ENCODE peak calls at places on chromosomes 2 and 18, in six cellular contexts. T is psoas muscle, U is right cardiac atrium, G is NT2/D1, X is fibroblast of pulmonary artery, L is GM12864. S is an unnamed sample.

GRCh38 chr2:160241251-160242137 is 41.4 kb upstream of the ITGB6 start:
- DNase-seq in L (no peak), G (no peak), U (no peak), T (peak), X (peak), S (peak)

GRCh38 chr18:78915446-78916008 is 64.1 kb upstream of the SALL3 start:
- DNase-seq in U (no peak), X (no peak), L (no peak), G (no peak), T (no peak), S (no peak)

GRCh38 chr2:239068411-239068810 is 220.5 kb downstream of the TWIST2 start:
- DNase-seq in U (no peak), X (no peak), T (peak), L (no peak), G (no peak), S (no peak)

GRCh38 chr18:36295880-36296301 is 1.6 kb upstream of the FHOD3 start:
- DNase-seq in X (no peak), T (no peak), G (no peak), L (no peak), U (peak), S (no peak)

GRCh38 chr2:112150447-112150846 is 12.3 kb downstream of the FBLN7 start:
- DNase-seq in G (peak), T (no peak), X (peak), L (no peak), U (no peak), S (peak)

GRCh38 chr18:51425475-51425874 is 228.0 kb upstream of the MEX3C start:
- DNase-seq in U (no peak), L (peak), G (no peak), X (no peak), T (no peak), S (no peak)

GRCh38 chr2:136281281-136282117 is 163.6 kb upstream of the CXCR4 start:
- DNase-seq in X (no peak), G (no peak), L (no peak), U (no peak), T (no peak), S (no peak)

GRCh38 chr2:75560022-75560767 is 544 bp downstream of the EVA1A start:
- DNase-seq in T (no peak), U (no peak), X (peak), L (no peak), G (no peak), S (peak)

GRCh38 chr18:50398947-50399346 is 24.1 kb downstream of the SKA1 start:
- DNase-seq in T (no peak), X (no peak), G (peak), U (no peak), L (no peak), S (no peak)

DNA sequence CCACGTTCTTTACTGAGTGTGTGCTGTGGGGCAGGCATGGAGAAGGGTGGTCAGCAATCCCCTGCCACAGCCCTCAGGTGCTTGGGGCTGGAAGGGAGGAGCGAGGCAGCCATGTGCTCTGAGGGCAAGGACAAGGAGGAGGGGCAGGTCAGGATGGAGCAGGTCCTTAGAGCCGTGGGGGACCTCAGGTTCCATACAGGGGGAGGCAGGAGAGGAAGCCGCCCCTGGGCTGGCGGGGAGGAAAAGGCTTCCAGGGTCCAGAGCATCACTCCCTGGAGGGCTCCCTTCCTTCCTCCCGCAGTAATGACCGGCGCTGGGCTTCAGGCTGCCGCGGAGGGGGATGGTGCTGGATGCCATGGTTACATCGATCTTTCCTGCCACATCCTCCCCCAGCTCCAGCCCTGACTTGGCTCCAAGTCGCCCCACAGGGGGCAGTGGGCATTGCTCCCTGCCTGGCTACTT is 6.6 kb downstream of the GAREM2 start:
- DNase-seq in X (no peak), T (no peak), L (no peak), U (no peak), G (peak), S (no peak)
- H3K4me3 ChIP-seq in X (no peak), T (peak), L (no peak), U (peak), G (peak), S (peak)

DNA sequence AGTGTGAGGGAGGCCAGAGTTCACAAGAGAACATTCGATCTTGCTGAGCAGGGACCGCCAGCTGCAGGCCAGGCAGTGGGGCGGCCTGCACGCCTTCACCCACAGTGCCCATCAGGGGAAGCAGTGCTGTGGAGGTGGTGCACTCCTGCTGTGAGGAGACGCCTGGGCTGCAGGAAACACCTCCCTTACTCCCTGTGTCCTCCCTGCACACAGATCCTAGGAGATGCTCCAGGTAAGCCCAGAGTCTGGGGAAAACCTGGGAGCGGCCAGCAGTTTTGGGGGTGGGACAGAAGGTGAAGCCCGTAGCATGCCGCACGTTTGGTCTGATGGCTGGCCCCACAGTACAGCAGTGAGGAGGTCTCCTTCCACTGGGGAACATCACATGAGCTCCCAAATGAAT is 180.8 kb upstream of the RAB6C start:
- DNase-seq in X (no peak), U (no peak), G (no peak), L (no peak), T (no peak), S (no peak)
- H3K4me3 ChIP-seq in X (no peak), U (no peak), G (no peak), L (no peak), T (no peak), S (no peak)

GRCh38 chr18:22560283-22560627 is 142.5 kb upstream of the CTAGE1 start:
- DNase-seq in G (no peak), U (no peak), L (no peak), X (no peak), T (no peak), S (no peak)

GRCh38 chr18:22557160-22557941 is 139.6 kb upstream of the CTAGE1 start:
- DNase-seq in U (no peak), G (no peak), T (no peak), X (peak), L (no peak), S (no peak)

GRCh38 chr18:22559414-22560282 is 141.9 kb upstream of the CTAGE1 start:
- DNase-seq in X (peak), L (no peak), G (no peak), T (peak), U (peak), S (peak)

GRCh38 chr18:22560797-22561196 is 143.1 kb upstream of the CTAGE1 start:
- DNase-seq in L (no peak), X (no peak), T (no peak), G (no peak), U (no peak), S (no peak)

GRCh38 chr18:22558945-22559385 is 141.2 kb upstream of the CTAGE1 start:
- DNase-seq in X (peak), L (no peak), T (peak), G (no peak), U (peak), S (peak)
- H3K4me3 ChIP-seq in X (peak), L (no peak), T (peak), G (peak), U (peak), S (peak)

GRCh38 chr2:173077506-173078177 is 2.0 kb downstream of the MAP3K20 start:
- DNase-seq in X (peak), T (no peak), L (no peak), U (no peak), G (no peak), S (peak)
- H3K4me3 ChIP-seq in X (peak), T (peak), L (no peak), U (peak), G (no peak), S (peak)

GRCh38 chr2:16015210-16015902 is 75.0 kb downstream of the MYCN start:
- DNase-seq in L (no peak), U (no peak), X (no peak), T (no peak), G (no peak), S (no peak)

GRCh38 chr2:16013571-16013970 is 73.2 kb downstream of the MYCN start:
- DNase-seq in G (no peak), U (no peak), L (no peak), T (no peak), X (no peak), S (no peak)

GRCh38 chr2:16012626-16013501 is 72.5 kb downstream of the MYCN start:
- DNase-seq in G (no peak), L (no peak), X (no peak), U (no peak), T (no peak), S (no peak)

GRCh38 chr2:16014802-16015201 is 74.5 kb downstream of the MYCN start:
- DNase-seq in X (no peak), U (no peak), G (no peak), L (no peak), T (no peak), S (no peak)

DNA sequence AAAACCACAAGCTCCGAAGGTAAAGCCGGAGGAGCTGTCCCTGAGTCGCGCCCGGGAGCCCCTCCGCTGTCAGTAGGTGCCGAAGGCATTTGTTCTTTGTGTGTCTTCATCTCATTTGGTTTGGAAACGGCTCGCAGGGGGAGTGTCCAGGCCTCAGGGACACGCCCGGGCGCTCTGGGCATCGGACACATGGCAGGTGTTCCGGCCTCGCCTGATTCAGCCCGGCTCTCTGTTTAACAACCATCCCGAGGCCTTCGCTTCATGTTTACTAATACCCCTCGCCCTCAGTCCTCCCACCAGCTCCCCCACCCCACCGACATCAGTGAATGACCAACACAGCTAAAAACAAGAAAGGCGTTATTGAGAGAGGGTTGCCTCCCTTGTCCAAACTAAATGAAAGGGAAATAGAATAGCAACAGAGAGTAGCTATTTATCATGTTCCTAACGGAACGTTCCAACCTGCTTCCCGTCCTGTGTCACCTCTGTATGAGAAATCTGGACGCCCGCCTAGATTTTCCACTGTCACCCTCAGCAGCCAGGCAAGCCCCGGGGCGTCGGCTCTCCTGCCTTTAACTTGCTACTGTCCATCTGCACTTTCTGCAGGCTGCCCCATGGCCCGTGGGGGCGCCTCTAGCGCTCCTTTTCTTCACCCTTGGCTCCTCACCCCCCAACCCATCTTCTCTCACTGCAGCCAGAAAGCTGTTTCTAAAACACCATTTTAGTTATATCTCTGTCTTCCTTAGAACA is 73.9 kb downstream of the MYCN start:
- DNase-seq in T (no peak), X (no peak), U (peak), G (no peak), L (no peak), S (no peak)
- H3K4me3 ChIP-seq in T (no peak), X (no peak), U (no peak), G (no peak), L (no peak), S (no peak)

DNA sequence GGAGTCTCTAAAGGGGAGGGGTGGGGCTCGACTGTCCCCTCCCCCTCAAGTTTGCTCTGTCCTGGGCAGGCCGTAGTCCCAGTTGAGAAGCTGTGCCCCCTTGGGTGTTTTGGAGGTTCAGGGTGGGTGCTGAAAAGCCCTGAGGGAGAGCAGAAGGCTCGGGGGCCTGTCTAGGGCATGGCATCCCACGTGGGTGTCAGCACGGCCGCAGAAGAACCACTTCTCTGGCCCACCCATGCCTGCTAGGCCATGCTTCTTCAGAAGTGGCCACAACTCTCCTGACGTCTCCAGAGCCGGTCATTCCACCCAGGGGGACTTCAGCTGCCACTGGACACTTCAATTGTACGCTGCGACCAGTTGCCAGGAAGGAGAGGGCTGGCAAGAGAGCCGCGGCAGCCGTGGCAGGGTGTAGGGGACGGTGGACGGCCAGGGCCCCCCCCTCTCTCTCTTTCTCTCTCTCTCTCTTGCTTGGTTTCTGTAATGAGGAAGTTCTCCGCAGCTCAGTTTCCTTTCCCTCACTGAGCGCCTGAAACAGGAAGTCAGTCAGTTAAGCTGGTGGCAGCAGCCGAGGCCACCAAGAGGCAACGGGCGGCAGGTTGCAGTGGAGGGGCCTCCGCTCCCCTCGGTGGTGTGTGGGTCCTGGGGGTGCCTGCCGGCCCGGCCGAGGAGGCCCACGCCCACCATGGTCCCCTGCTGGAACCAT is at the start of gene INPP5D:
- DNase-seq in U (peak), L (peak), T (peak), G (no peak), X (no peak), S (no peak)
- H3K4me3 ChIP-seq in U (peak), L (peak), T (peak), G (no peak), X (no peak), S (no peak)

GRCh38 chr2:68466361-68466777 is 725 bp downstream of the FBXO48 start:
- DNase-seq in T (no peak), L (no peak), G (no peak), X (peak), U (no peak), S (peak)

GRCh38 chr2:68465081-68465916 is 1.8 kb downstream of the FBXO48 start:
- DNase-seq in U (no peak), L (no peak), X (no peak), T (no peak), G (no peak), S (no peak)

GRCh38 chr2:68468801-68469200 is 1.4 kb downstream of the APLF start:
- DNase-seq in X (no peak), G (no peak), T (no peak), L (no peak), U (no peak), S (no peak)

GRCh38 chr2:68466778-68467076 is 367 bp downstream of the FBXO48 start:
- DNase-seq in U (no peak), X (no peak), G (no peak), L (no peak), T (no peak), S (no peak)

GRCh38 chr2:68467077-68467960 is at the start of the genes APLF and FBXO48:
- DNase-seq in L (peak), G (peak), T (peak), X (peak), U (peak), S (peak)
- H3K4me3 ChIP-seq in L (peak), G (peak), T (peak), X (peak), U (peak), S (peak)

GRCh38 chr18:69838003-69838402 is 109.7 kb downstream of the CD226 start:
- DNase-seq in X (no peak), T (no peak), L (no peak), U (no peak), G (no peak), S (no peak)
- H3K4me3 ChIP-seq in X (no peak), T (no peak), L (no peak), U (no peak), G (no peak), S (no peak)